ENCODE peak calls at places on chromosomes 13 and 19, in four cellular contexts. J is aorta; H is GM13976; T is activated CD8-positive, alpha-beta memory T cell treated with anti-CD3 and anti-CD28 coated beads for 4 hours. E is an unnamed sample.

GRCh38 chr13:41411060-41411459 is 46.3 kb upstream of the RGCC start:
- DNase-seq in J (no peak), H (no peak), T (no peak), E (no peak)

GRCh38 chr13:43905435-43906031 is 25.8 kb downstream of the LACC1 start:
- DNase-seq in J (no peak), H (peak), T (no peak), E (peak)

GRCh38 chr13:21901772-21902708 is 231.2 kb downstream of the FGF9 start:
- DNase-seq in J (no peak), H (no peak), T (no peak), E (no peak)

GRCh38 chr13:96473463-96474157 is 383.7 kb downstream of the HS6ST3 start:
- DNase-seq in J (no peak), H (no peak), T (no peak), E (no peak)

GRCh38 chr19:1173160-1173844 is 766 bp downstream of the SBNO2 start:
- DNase-seq in J (no peak), H (no peak), T (no peak), E (no peak)

GRCh38 chr19:7982103-7982502 is 23.3 kb downstream of the ELAVL1 start:
- DNase-seq in J (no peak), H (no peak), T (no peak), E (no peak)

GRCh38 chr19:13962738-13963602 is 10.7 kb downstream of the DCAF15 start:
- DNase-seq in J (peak), H (no peak), T (no peak), E (no peak)

GRCh38 chr19:33317522-33317921 is 15.2 kb upstream of the CEBPA start:
- DNase-seq in J (no peak), H (no peak), T (no peak), E (no peak)

GRCh38 chr19:51726049-51726448 is 2.3 kb upstream of the HAS1 start:
- DNase-seq in J (peak), H (no peak), T (no peak), E (no peak)

GRCh38 chr13:55497486-55497885 is 1643.2 kb upstream of the PRR20A start:
- DNase-seq in J (no peak), H (no peak), T (no peak), E (no peak)

GRCh38 chr13:66992183-66992582 is 238.0 kb downstream of the PCDH9 start:
- DNase-seq in J (no peak), H (no peak), T (no peak), E (no peak)

GRCh38 chr13:49869514-49869913 is 66.6 kb downstream of the SPRYD7 start:
- DNase-seq in J (no peak), H (no peak), T (no peak), E (no peak)

GRCh38 chr13:80389073-80390038 is 48.4 kb upstream of the SPRY2 start:
- DNase-seq in J (no peak), H (no peak), T (no peak), E (no peak)

GRCh38 chr19:40565910-40566495 is 10.7 kb upstream of the SHKBP1 start:
- DNase-seq in J (no peak), H (no peak), T (no peak), E (no peak)

GRCh38 chr19:13978721-13979191 is 26.4 kb downstream of the DCAF15 start:
- DNase-seq in J (no peak), H (no peak), T (no peak), E (no peak)

GRCh38 chr19:19445911-19446361 is 40.5 kb downstream of the GATAD2A start:
- DNase-seq in J (no peak), H (no peak), T (no peak), E (no peak)

GRCh38 chr19:42479736-42480135 is 37.0 kb upstream of the CXCL17 start:
- DNase-seq in J (no peak), H (no peak), T (no peak), E (no peak)

GRCh38 chr19:51808333-51808986 is 13.5 kb downstream of the FPR3 start:
- DNase-seq in J (no peak), H (no peak), T (no peak), E (no peak)

GRCh38 chr13:99258210-99258860 is at the start of gene GPR18:
- DNase-seq in J (no peak), H (peak), T (no peak), E (no peak)